ENCODE peak calls at places on chromosomes 1 and 21, in seven cellular contexts. R, K, F, L, O, P and A are unnamed samples.

GRCh38 chr1:208298593-208299233 is 54.5 kb upstream of the PLXNA2 start:
- DNase-seq in F (peak), L (no peak), P (no peak), O (no peak), R (no peak), K (no peak), A (no peak)

GRCh38 chr1:162040657-162041056 is 17.0 kb upstream of the OLFML2B start:
- DNase-seq in P (no peak), L (no peak), K (no peak), F (no peak), O (peak), R (peak), A (peak)

GRCh38 chr1:181126871-181127587 is 38.5 kb downstream of the IER5 start:
- DNase-seq in R (no peak), K (no peak), O (no peak), L (no peak), P (no peak), F (peak), A (no peak)

GRCh38 chr1:108141604-108142003 is 58.5 kb downstream of the SLC25A24 start:
- DNase-seq in F (no peak), O (peak), K (no peak), L (no peak), P (no peak), R (peak), A (no peak)

GRCh38 chr1:231160851-231161710 is 777 bp upstream of the TRIM67 start:
- DNase-seq in P (no peak), R (no peak), O (no peak), F (peak), K (no peak), L (no peak), A (no peak)

GRCh38 chr1:90201467-90202358 is 206.8 kb downstream of the ZNF326 start:
- DNase-seq in R (peak), O (peak), K (peak), P (no peak), L (no peak), F (no peak), A (no peak)

GRCh38 chr21:26587621-26588260 is 14.7 kb upstream of the CYYR1 start:
- DNase-seq in P (no peak), R (peak), F (no peak), L (no peak), O (peak), K (peak), A (no peak)

GRCh38 chr1:67700220-67700619 is 15.2 kb downstream of the GADD45A start:
- DNase-seq in P (no peak), F (no peak), R (no peak), K (no peak), L (no peak), O (no peak), A (no peak)

GRCh38 chr21:36768496-36768895 is 69.6 kb downstream of the SIM2 start:
- DNase-seq in L (no peak), F (no peak), P (no peak), O (no peak), R (no peak), K (no peak), A (no peak)

GRCh38 chr1:235820059-235820458 is 46.6 kb downstream of the LYST start:
- DNase-seq in P (no peak), L (no peak), R (no peak), K (no peak), F (no peak), O (peak), A (no peak)

GRCh38 chr1:195569934-195570333 is 1038.3 kb downstream of the KCNT2 start:
- DNase-seq in F (no peak), K (no peak), P (no peak), R (no peak), L (no peak), O (peak), A (no peak)

GRCh38 chr1:11320153-11320936 is 47.3 kb downstream of the UBIAD1 start:
- DNase-seq in L (no peak), P (peak), K (no peak), R (no peak), F (no peak), O (no peak), A (peak)